ENCODE peak calls at places on chromosomes 5 and 9, in five cellular contexts. E is fibroblast of lung, P is astrocyte, V is endothelial cell of umbilical vein, X is HCT116. F is an unnamed sample. For H3K4me1, the result is how much of the 10 kb centered on the place peaks cover.

GRCh38 chr5:55993013-55993412 is 1.8 kb downstream of the IL6ST start:
- DNase-seq in E (no peak), P (no peak), V (peak), X (no peak), F (no peak)

GRCh38 chr9:72897069-72897649 is 55.7 kb downstream of the ALDH1A1 start:
- DNase-seq in E (no peak), P (no peak), V (no peak), X (no peak), F (no peak)

GRCh38 chr9:117704024-117704575 is at the start of gene TLR4:
- DNase-seq in E (peak), P (peak), V (peak), X (no peak), F (no peak)

GRCh38 chr9:83034587-83034986 is 28.4 kb downstream of the RASEF start:
- DNase-seq in E (peak), P (peak), V (no peak), X (no peak), F (peak)

GRCh38 chr9:4793412-4794005 is 765 bp downstream of the RCL1 start:
- DNase-seq in E (no peak), P (peak), V (peak), X (no peak), F (no peak)

GRCh38 chr5:171600736-171601265 is 181.4 kb downstream of the FGF18 start:
- DNase-seq in E (peak), P (no peak), V (peak), X (no peak), F (no peak)

GRCh38 chr5:67997148-67997547 is 218.4 kb upstream of the PIK3R1 start:
- DNase-seq in E (no peak), P (no peak), V (no peak), X (no peak), F (no peak)

GRCh38 chr5:16690243-16690839 is 73.5 kb upstream of the RETREG1 start:
- DNase-seq in E (peak), P (peak), V (peak), X (peak), F (peak)

GRCh38 chr9:89319015-89319905 is 960 bp downstream of the SECISBP2 start:
- DNase-seq in E (no peak), P (no peak), V (no peak), X (no peak), F (no peak)

GRCh38 chr5:96302174-96302738 is 130.8 kb downstream of the PCSK1 start:
- DNase-seq in E (no peak), P (no peak), V (no peak), X (no peak), F (no peak)

GRCh38 chr5:17105744-17106450 is 111.5 kb upstream of the BASP1 start:
- DNase-seq in E (peak), P (peak), V (peak), X (no peak), F (no peak)

GRCh38 chr5:120621339-120621738 is 157.2 kb downstream of the PRR16 start:
- DNase-seq in E (no peak), P (no peak), V (no peak), X (no peak), F (no peak)

GRCh38 chr5:107431998-107432397 is 238.7 kb downstream of the EFNA5 start:
- DNase-seq in E (peak), P (peak), V (peak), X (no peak), F (no peak)

GRCh38 chr5:65307088-65307487 is 174.6 kb downstream of the ADAMTS6 start:
- DNase-seq in E (peak), P (peak), V (no peak), X (no peak), F (no peak)

GRCh38 chr9:126700296-126700695 is 86.6 kb downstream of the LMX1B start:
- DNase-seq in E (no peak), P (no peak), V (no peak), X (no peak), F (no peak)

GRCh38 chr9:95752129-95752731 is 123.3 kb upstream of the ERCC6L2 start:
- DNase-seq in E (no peak), P (no peak), V (no peak), X (no peak), F (no peak)

GRCh38 chr5:151031554-151031953 is 11.2 kb downstream of the GPX3 start:
- DNase-seq in E (no peak), P (no peak), V (no peak), X (no peak), F (no peak)

GRCh38 chr5:161847896-161848510 is at the start of gene GABRA1:
- DNase-seq in E (no peak), P (no peak), V (no peak), X (no peak), F (no peak)

GRCh38 chr5:125052601-125053000 is 306.2 kb upstream of the ZNF608 start:
- DNase-seq in E (no peak), P (no peak), V (no peak), X (no peak), F (no peak)

GRCh38 chr5:122152266-122152900 is 23.0 kb downstream of the ZNF474 start:
- DNase-seq in E (peak), P (peak), V (no peak), X (no peak), F (no peak)

GRCh38 chr9:76717611-76718010 is 46.6 kb upstream of the PCA3 start:
- DNase-seq in E (peak), P (peak), V (peak), X (no peak), F (no peak)

GRCh38 chr5:53327811-53328331 is 152.6 kb upstream of the FST start:
- DNase-seq in E (no peak), P (no peak), V (peak), X (no peak), F (no peak)

GRCh38 chr5:53330491-53330890 is 149.9 kb upstream of the FST start:
- DNase-seq in E (no peak), P (no peak), V (no peak), X (no peak), F (no peak)

GRCh38 chr5:53334431-53334941 is 145.9 kb upstream of the FST start:
- DNase-seq in E (peak), P (peak), V (no peak), X (no peak), F (peak)

GRCh38 chr5:53333160-53333559 is 147.3 kb upstream of the FST start:
- DNase-seq in E (peak), P (peak), V (no peak), X (no peak), F (peak)

DNA sequence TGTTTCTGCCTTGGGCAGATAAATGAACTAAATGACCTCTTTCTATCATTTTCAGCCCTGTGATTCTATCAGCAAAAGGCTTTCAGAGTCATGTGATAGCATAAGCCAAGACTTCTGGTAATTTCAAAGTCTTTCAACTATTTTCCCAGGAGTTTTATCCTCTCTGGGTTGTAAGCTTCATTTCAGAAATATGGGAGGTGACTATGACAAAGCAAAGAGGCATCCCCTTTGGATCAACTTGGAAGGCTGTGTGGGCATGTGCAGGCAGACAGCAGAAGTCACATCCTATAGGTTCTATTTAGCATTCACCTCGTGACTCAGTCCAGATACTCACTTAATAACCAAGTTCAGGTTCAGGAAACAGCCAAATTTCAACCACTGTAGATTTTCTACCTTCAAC is 149.0 kb upstream of the FST start:
- DNase-seq in E (peak), P (peak), V (no peak), X (no peak), F (peak)
- H3K4me1 ChIP-seq in E (under half), P (under half), V (under half), X (under half), F (half or more)

GRCh38 chr5:1241509-1242080 is 16.4 kb downstream of the SLC6A18 start:
- DNase-seq in E (no peak), P (no peak), V (no peak), X (no peak), F (no peak)

GRCh38 chr5:1244255-1244654 is 19.1 kb downstream of the SLC6A18 start:
- DNase-seq in E (no peak), P (no peak), V (no peak), X (no peak), F (no peak)

GRCh38 chr5:1242733-1243486 is 17.7 kb downstream of the SLC6A18 start:
- DNase-seq in E (no peak), P (no peak), V (no peak), X (no peak), F (no peak)

GRCh38 chr5:1244976-1245375 is 19.8 kb downstream of the SLC6A18 start:
- DNase-seq in E (no peak), P (no peak), V (no peak), X (no peak), F (no peak)

GRCh38 chr5:1243487-1244152 is 18.4 kb downstream of the SLC6A18 start:
- DNase-seq in E (no peak), P (no peak), V (no peak), X (no peak), F (no peak)
- TF ChIP-seq EZH2 in E (no peak), P (no peak), V (no peak), X (no peak), F (no peak)

GRCh38 chr5:34486160-34486765 is 169.9 kb upstream of the RAI14 start:
- DNase-seq in E (peak), P (peak), V (peak), X (peak), F (peak)

GRCh38 chr5:34487202-34487879 is 168.8 kb upstream of the RAI14 start:
- DNase-seq in E (peak), P (peak), V (peak), X (no peak), F (no peak)

GRCh38 chr5:34487956-34488355 is 168.2 kb upstream of the RAI14 start:
- DNase-seq in E (no peak), P (no peak), V (no peak), X (no peak), F (no peak)

GRCh38 chr5:34484591-34485228 is 171.4 kb upstream of the RAI14 start:
- DNase-seq in E (peak), P (peak), V (no peak), X (no peak), F (no peak)

GRCh38 chr5:34486808-34487201 is 169.3 kb upstream of the RAI14 start:
- DNase-seq in E (no peak), P (no peak), V (no peak), X (no peak), F (no peak)
- H3K9ac ChIP-seq in E (no peak), P (peak), V (peak), X (no peak), F (no peak)

GRCh38 chr9:109107402-109108240 is 12.1 kb downstream of the TMEM245 start:
- DNase-seq in E (peak), P (peak), V (peak), X (peak), F (no peak)
- H3K4me1 ChIP-seq in E (under half), P (under half), V (half or more), X (under half), F (half or more)

GRCh38 chr5:40679998-40680681 is 425 bp downstream of the PTGER4 start:
- DNase-seq in E (no peak), P (no peak), V (no peak), X (no peak), F (no peak)
- TF ChIP-seq EZH2 in E (no peak), P (no peak), V (no peak), X (no peak), F (no peak)

GRCh38 chr9:91210318-91210717 is 151.4 kb downstream of the AUH start:
- DNase-seq in E (no peak), P (no peak), V (no peak), X (no peak), F (no peak)

GRCh38 chr9:91211919-91212318 is 149.8 kb downstream of the AUH start:
- DNase-seq in E (no peak), P (no peak), V (no peak), X (no peak), F (no peak)

GRCh38 chr9:91212592-91213243 is 149.0 kb downstream of the AUH start:
- DNase-seq in E (no peak), P (no peak), V (no peak), X (no peak), F (no peak)

GRCh38 chr9:91208837-91209236 is 152.9 kb downstream of the AUH start:
- DNase-seq in E (no peak), P (no peak), V (no peak), X (no peak), F (no peak)

GRCh38 chr9:91211414-91211813 is 150.3 kb downstream of the AUH start:
- DNase-seq in E (no peak), P (no peak), V (no peak), X (no peak), F (no peak)
- H3K9ac ChIP-seq in E (no peak), P (no peak), V (no peak), X (no peak), F (no peak)

DNA sequence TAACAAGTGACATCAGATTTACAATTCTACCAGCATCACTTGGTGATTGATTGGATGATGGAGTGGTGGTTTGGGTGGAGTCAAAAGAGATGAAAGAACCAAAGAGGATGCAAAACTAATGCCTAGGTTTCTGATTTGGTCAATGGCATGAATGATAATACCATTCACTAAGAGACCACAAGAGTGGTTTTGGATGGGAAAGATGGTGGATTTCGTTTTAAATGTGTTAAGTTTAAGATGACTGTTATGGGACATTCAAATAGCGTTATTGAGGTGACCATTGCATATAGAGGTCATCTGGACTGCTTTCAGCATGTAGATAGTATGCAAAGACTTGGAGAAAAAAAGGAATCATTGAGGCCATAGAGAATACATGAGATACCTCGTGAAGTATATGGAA is 3.6 kb downstream of the SMC5 start:
- DNase-seq in E (no peak), P (no peak), V (no peak), X (no peak), F (no peak)
- H3K4me1 ChIP-seq in E (under half), P (under half), V (under half), X (under half), F (under half)

GRCh38 chr9:98709968-98710965 is 1.5 kb upstream of the GABBR2 start:
- DNase-seq in E (peak), P (peak), V (peak), X (no peak), F (no peak)

GRCh38 chr9:98712987-98713386 is 4.3 kb upstream of the GABBR2 start:
- DNase-seq in E (no peak), P (no peak), V (no peak), X (no peak), F (no peak)

GRCh38 chr9:98720402-98720801 is 11.7 kb upstream of the GABBR2 start:
- DNase-seq in E (no peak), P (no peak), V (no peak), X (no peak), F (no peak)

GRCh38 chr9:98719055-98719454 is 10.3 kb upstream of the GABBR2 start:
- DNase-seq in E (no peak), P (no peak), V (no peak), X (no peak), F (no peak)

GRCh38 chr9:98714833-98715232 is 6.1 kb upstream of the GABBR2 start:
- DNase-seq in E (no peak), P (no peak), V (no peak), X (no peak), F (no peak)
- TF ChIP-seq EZH2 in E (no peak), P (no peak), V (no peak), X (no peak), F (no peak)

DNA sequence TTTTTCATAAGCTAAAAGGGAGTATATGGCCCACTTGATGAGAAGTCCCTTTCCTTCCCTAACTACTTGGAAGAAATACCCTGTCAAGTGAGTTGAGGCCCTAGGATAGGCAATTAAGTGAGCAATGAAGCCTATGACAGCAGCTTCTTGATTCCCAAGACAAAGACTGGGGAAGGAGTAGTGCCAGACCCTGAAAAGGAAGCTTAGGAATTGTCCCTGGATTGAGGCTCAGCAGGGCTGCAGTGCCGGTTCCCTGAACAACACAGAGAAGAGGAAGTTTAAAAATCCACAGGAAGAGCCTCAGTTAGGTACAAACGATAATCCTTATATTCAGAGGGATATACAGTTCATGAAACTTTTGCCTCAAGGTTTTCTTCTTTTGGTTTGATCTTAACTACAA is 61.8 kb upstream of the RAD23B start:
- DNase-seq in E (no peak), P (no peak), V (no peak), X (no peak), F (no peak)
- H3K9ac ChIP-seq in E (no peak), P (no peak), V (no peak), X (peak), F (no peak)

DNA sequence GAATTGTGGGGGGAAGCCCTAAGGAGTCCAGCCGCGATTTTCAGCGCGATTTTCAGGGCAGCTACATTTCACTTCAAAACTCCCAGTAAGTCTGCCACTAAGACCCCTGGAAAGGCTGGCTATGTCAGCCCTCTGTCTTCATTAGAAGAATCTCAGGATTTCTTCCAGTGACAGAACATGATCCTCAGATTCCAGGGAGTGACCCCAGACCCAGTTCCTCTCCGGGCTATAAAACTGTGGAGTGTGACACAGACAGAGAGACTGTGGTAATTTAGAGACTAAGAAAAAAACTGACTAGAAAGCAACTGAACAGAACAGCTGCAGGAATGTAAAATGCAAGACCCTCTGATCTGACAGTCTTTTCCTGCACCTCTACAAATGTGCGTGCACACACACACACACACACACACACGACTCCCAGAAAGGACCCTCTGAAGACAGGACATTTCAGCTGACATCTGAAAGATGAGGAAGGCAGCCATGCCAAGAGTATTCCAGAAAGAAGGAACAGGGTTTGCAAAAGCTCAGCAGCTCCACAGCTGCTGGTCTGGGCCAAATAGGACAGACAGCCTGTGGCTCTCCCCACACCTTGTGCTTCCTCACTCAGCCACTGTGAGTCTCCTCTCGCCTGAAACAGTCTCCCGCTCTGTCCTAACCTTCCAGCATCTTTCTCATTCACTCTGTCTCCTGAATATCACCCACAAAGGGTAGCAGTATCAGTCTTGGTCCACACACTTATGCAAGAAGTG is 188.9 kb downstream of the PALM2AKAP2 start:
- DNase-seq in E (no peak), P (no peak), V (peak), X (no peak), F (no peak)
- H3K4me1 ChIP-seq in E (under half), P (under half), V (under half), X (under half), F (under half)

F was measured in keratinocyte.